ENCODE peak calls at places on chromosomes 2 and 18, in four cellular contexts. One of them, this sample, is unnamed.

GRCh38 chr2:14633031-14633430 is 514 bp downstream of the LRATD1 start:
- DNase-seq in KG1: no peak
- DNase-seq in GM12891: no peak
- DNase-seq in Caco-2: no peak
- DNase-seq in this sample: no peak

GRCh38 chr2:62216616-62217015 is 20.7 kb downstream of the B3GNT2 start:
- DNase-seq in Caco-2: no peak
- DNase-seq in KG1: no peak
- DNase-seq in GM12891: no peak
- DNase-seq in this sample: no peak

GRCh38 chr2:60858897-60859311 is 22.5 kb upstream of the REL start:
- DNase-seq in GM12891: no peak
- DNase-seq in KG1: no peak
- DNase-seq in Caco-2: peak
- DNase-seq in this sample: no peak

GRCh38 chr2:190794466-190795184 is 86.0 kb upstream of the GLS start:
- DNase-seq in Caco-2: no peak
- DNase-seq in GM12891: no peak
- DNase-seq in KG1: no peak
- DNase-seq in this sample: no peak

GRCh38 chr2:67782443-67782842 is 280.4 kb downstream of the C1D start:
- DNase-seq in KG1: no peak
- DNase-seq in Caco-2: no peak
- DNase-seq in GM12891: no peak
- DNase-seq in this sample: no peak

GRCh38 chr2:101658387-101658786 is 39.1 kb upstream of the MAP4K4 start:
- DNase-seq in KG1: no peak
- DNase-seq in Caco-2: no peak
- DNase-seq in GM12891: no peak
- DNase-seq in this sample: no peak

GRCh38 chr2:40016151-40016885 is 237.3 kb upstream of the THUMPD2 start:
- DNase-seq in GM12891: no peak
- DNase-seq in Caco-2: no peak
- DNase-seq in KG1: no peak
- DNase-seq in this sample: no peak

GRCh38 chr2:197209274-197209673 is 101.3 kb downstream of the ANKRD44 start:
- DNase-seq in GM12891: no peak
- DNase-seq in Caco-2: no peak
- DNase-seq in KG1: no peak
- DNase-seq in this sample: no peak

GRCh38 chr2:19419211-19419880 is 60.9 kb upstream of the OSR1 start:
- DNase-seq in GM12891: no peak
- DNase-seq in Caco-2: no peak
- DNase-seq in KG1: no peak
- DNase-seq in this sample: no peak

GRCh38 chr2:168997113-168997512 is 34.0 kb downstream of the ABCB11 start:
- DNase-seq in GM12891: no peak
- DNase-seq in KG1: no peak
- DNase-seq in Caco-2: no peak
- DNase-seq in this sample: no peak

GRCh38 chr2:126674075-126674744 is 18.3 kb downstream of the GYPC start:
- DNase-seq in GM12891: no peak
- DNase-seq in Caco-2: no peak
- DNase-seq in KG1: no peak
- DNase-seq in this sample: no peak

GRCh38 chr2:133241231-133241575 is 327.1 kb downstream of the NCKAP5 start:
- DNase-seq in Caco-2: no peak
- DNase-seq in GM12891: no peak
- DNase-seq in KG1: no peak
- DNase-seq in this sample: no peak

GRCh38 chr18:7927119-7927518 is 360.0 kb downstream of the PTPRM start:
- DNase-seq in Caco-2: no peak
- DNase-seq in KG1: no peak
- DNase-seq in GM12891: no peak
- DNase-seq in this sample: no peak

GRCh38 chr2:85353876-85354285 is 447 bp downstream of the RETSAT start:
- DNase-seq in Caco-2: no peak
- DNase-seq in KG1: peak
- DNase-seq in GM12891: no peak
- DNase-seq in this sample: no peak

GRCh38 chr2:20356042-20356441 is 5.4 kb upstream of the PUM2 start:
- DNase-seq in KG1: no peak
- DNase-seq in Caco-2: no peak
- DNase-seq in GM12891: no peak
- DNase-seq in this sample: no peak

GRCh38 chr2:181623159-181623558 is 33.7 kb downstream of the CERKL start:
- DNase-seq in KG1: no peak
- DNase-seq in Caco-2: no peak
- DNase-seq in GM12891: no peak
- DNase-seq in this sample: no peak

GRCh38 chr2:164624296-164624695 is 3.0 kb upstream of the GRB14 start:
- DNase-seq in KG1: no peak
- DNase-seq in GM12891: no peak
- DNase-seq in Caco-2: no peak
- DNase-seq in this sample: no peak

GRCh38 chr18:62325806-62326645 is 916 bp downstream of the TNFRSF11A start:
- DNase-seq in GM12891: peak
- DNase-seq in Caco-2: no peak
- DNase-seq in KG1: no peak
- DNase-seq in this sample: peak

GRCh38 chr2:144595279-144595678 is 75.4 kb upstream of the ZEB2 start:
- DNase-seq in KG1: no peak
- DNase-seq in GM12891: no peak
- DNase-seq in Caco-2: no peak
- DNase-seq in this sample: no peak

GRCh38 chr18:55488473-55488872 is 99.5 kb downstream of the TCF4 start:
- DNase-seq in Caco-2: no peak
- DNase-seq in KG1: no peak
- DNase-seq in GM12891: no peak
- DNase-seq in this sample: no peak

GRCh38 chr2:240199133-240199870 is 58.8 kb upstream of the OTOS start:
- DNase-seq in Caco-2: no peak
- DNase-seq in GM12891: no peak
- DNase-seq in KG1: no peak
- DNase-seq in this sample: no peak

GRCh38 chr2:66550826-66551225 is 115.9 kb downstream of the MEIS1 start:
- DNase-seq in KG1: no peak
- DNase-seq in Caco-2: no peak
- DNase-seq in GM12891: no peak
- DNase-seq in this sample: no peak

GRCh38 chr2:43158259-43158880 is 68.0 kb downstream of the ZFP36L2 start:
- DNase-seq in Caco-2: no peak
- DNase-seq in KG1: no peak
- DNase-seq in GM12891: no peak
- DNase-seq in this sample: no peak

GRCh38 chr18:69969491-69969890 is 21.8 kb upstream of the CD226 start:
- DNase-seq in KG1: no peak
- DNase-seq in GM12891: no peak
- DNase-seq in Caco-2: no peak
- DNase-seq in this sample: no peak

This sample was measured in GM12892.